ENCODE peak calls at places on chromosome 10, in seven cellular contexts. One of them, this sample, is unnamed.
A peak's percentile ranks its signal among the peaks of the same experiment; 100 is the strongest.

GRCh38 chr10:116747325-116747724 is 5.0 kb upstream of the HSPA12A start:
- DNase-seq in mucosa of gallbladder: no peak
- DNase-seq in Calu3: no peak
- DNase-seq in substantia nigra: no peak
- DNase-seq in NCI-H1092: no peak
- DNase-seq in cardiac fibroblast: no peak
- DNase-seq in EL: no peak
- DNase-seq in this sample: no peak

GRCh38 chr10:59508296-59508695 is 145.9 kb upstream of the FAM13C start:
- DNase-seq in mucosa of gallbladder: no peak
- DNase-seq in NCI-H1092: no peak
- DNase-seq in EL: no peak
- DNase-seq in substantia nigra: no peak
- DNase-seq in cardiac fibroblast: no peak
- DNase-seq in Calu3: peak; percentile 33
- DNase-seq in this sample: no peak

GRCh38 chr10:6877351-6878066 is 297.4 kb upstream of the PRKCQ start:
- DNase-seq in substantia nigra: no peak
- DNase-seq in cardiac fibroblast: no peak
- DNase-seq in NCI-H1092: no peak
- DNase-seq in EL: no peak
- DNase-seq in mucosa of gallbladder: no peak
- DNase-seq in Calu3: no peak
- DNase-seq in this sample: no peak

GRCh38 chr10:31536297-31536696 is 217.3 kb downstream of the ZEB1 start:
- DNase-seq in Calu3: no peak
- DNase-seq in mucosa of gallbladder: no peak
- DNase-seq in cardiac fibroblast: peak; percentile 25
- DNase-seq in NCI-H1092: no peak
- DNase-seq in substantia nigra: no peak
- DNase-seq in EL: no peak
- DNase-seq in this sample: peak; percentile 11

GRCh38 chr10:99854860-99855259 is 72.4 kb downstream of the ABCC2 start:
- DNase-seq in NCI-H1092: no peak
- DNase-seq in mucosa of gallbladder: peak; percentile 15
- DNase-seq in substantia nigra: no peak
- DNase-seq in cardiac fibroblast: peak; percentile 83
- DNase-seq in EL: peak; percentile 58
- DNase-seq in Calu3: no peak
- DNase-seq in this sample: peak; percentile 69

GRCh38 chr10:27355918-27356573 is 115.4 kb upstream of the ACBD5 start:
- DNase-seq in NCI-H1092: no peak
- DNase-seq in mucosa of gallbladder: no peak
- DNase-seq in cardiac fibroblast: no peak
- DNase-seq in Calu3: peak; percentile 32
- DNase-seq in substantia nigra: no peak
- DNase-seq in EL: no peak
- DNase-seq in this sample: no peak

GRCh38 chr10:34124522-34125035 is 690.5 kb downstream of the PARD3 start:
- DNase-seq in NCI-H1092: no peak
- DNase-seq in substantia nigra: no peak
- DNase-seq in Calu3: peak; percentile 81
- DNase-seq in cardiac fibroblast: peak; percentile 81
- DNase-seq in EL: peak; percentile 88
- DNase-seq in mucosa of gallbladder: peak; percentile 82
- DNase-seq in this sample: peak; percentile 40

GRCh38 chr10:32332299-32332750 is 14.6 kb downstream of the EPC1 start:
- DNase-seq in substantia nigra: no peak
- DNase-seq in NCI-H1092: no peak
- DNase-seq in mucosa of gallbladder: no peak
- DNase-seq in cardiac fibroblast: peak; percentile 50
- DNase-seq in Calu3: peak; percentile 13
- DNase-seq in EL: no peak
- DNase-seq in this sample: no peak

GRCh38 chr10:119357389-119358139 is 150.2 kb downstream of the GRK5 start:
- DNase-seq in mucosa of gallbladder: no peak
- DNase-seq in cardiac fibroblast: no peak
- DNase-seq in substantia nigra: no peak
- DNase-seq in EL: no peak
- DNase-seq in Calu3: no peak
- DNase-seq in NCI-H1092: no peak
- DNase-seq in this sample: no peak

GRCh38 chr10:113294868-113295267 is 258.0 kb upstream of the HABP2 start:
- DNase-seq in cardiac fibroblast: no peak
- DNase-seq in mucosa of gallbladder: no peak
- DNase-seq in EL: no peak
- DNase-seq in substantia nigra: peak; percentile 24
- DNase-seq in Calu3: no peak
- DNase-seq in NCI-H1092: no peak
- DNase-seq in this sample: no peak

GRCh38 chr10:9253121-9253520 is 1198.6 kb downstream of the GATA3 start:
- DNase-seq in substantia nigra: no peak
- DNase-seq in mucosa of gallbladder: no peak
- DNase-seq in cardiac fibroblast: peak; percentile 3
- DNase-seq in NCI-H1092: no peak
- DNase-seq in Calu3: no peak
- DNase-seq in EL: peak; percentile 50
- DNase-seq in this sample: no peak

GRCh38 chr10:24333736-24334135 is 124.8 kb downstream of the KIAA1217 start:
- DNase-seq in Calu3: no peak
- DNase-seq in cardiac fibroblast: peak; percentile 73
- DNase-seq in NCI-H1092: no peak
- DNase-seq in EL: peak; percentile 26
- DNase-seq in substantia nigra: no peak
- DNase-seq in mucosa of gallbladder: no peak
- DNase-seq in this sample: no peak

GRCh38 chr10:92238586-92239098 is 52.2 kb downstream of the CPEB3 start:
- DNase-seq in NCI-H1092: no peak
- DNase-seq in EL: peak; percentile 89
- DNase-seq in mucosa of gallbladder: peak; percentile 16
- DNase-seq in substantia nigra: no peak
- DNase-seq in Calu3: peak; percentile 7
- DNase-seq in cardiac fibroblast: peak; percentile 86
- DNase-seq in this sample: peak; percentile 74

GRCh38 chr10:17432738-17433137 is 21.7 kb downstream of the ST8SIA6 start:
- DNase-seq in mucosa of gallbladder: no peak
- DNase-seq in cardiac fibroblast: peak; percentile 62
- DNase-seq in Calu3: no peak
- DNase-seq in EL: no peak
- DNase-seq in NCI-H1092: no peak
- DNase-seq in substantia nigra: no peak
- DNase-seq in this sample: no peak

GRCh38 chr10:112678581-112678980 is 231.6 kb downstream of the VTI1A start:
- DNase-seq in cardiac fibroblast: no peak
- DNase-seq in NCI-H1092: no peak
- DNase-seq in substantia nigra: no peak
- DNase-seq in EL: no peak
- DNase-seq in Calu3: no peak
- DNase-seq in mucosa of gallbladder: no peak
- DNase-seq in this sample: no peak

GRCh38 chr10:84267503-84268126 is 22.8 kb downstream of the RGR start:
- DNase-seq in substantia nigra: no peak
- DNase-seq in Calu3: peak; percentile 56
- DNase-seq in cardiac fibroblast: peak; percentile 75
- DNase-seq in EL: peak; percentile 52
- DNase-seq in mucosa of gallbladder: no peak
- DNase-seq in NCI-H1092: no peak
- DNase-seq in this sample: peak; percentile 64

GRCh38 chr10:48476279-48476982 is 128.4 kb downstream of the ARHGAP22 start:
- DNase-seq in substantia nigra: no peak
- DNase-seq in Calu3: no peak
- DNase-seq in EL: no peak
- DNase-seq in mucosa of gallbladder: no peak
- DNase-seq in NCI-H1092: no peak
- DNase-seq in cardiac fibroblast: no peak
- DNase-seq in this sample: no peak

GRCh38 chr10:49661291-49661856 is 18.1 kb upstream of the C10orf53 start:
- DNase-seq in EL: no peak
- DNase-seq in substantia nigra: no peak
- DNase-seq in Calu3: no peak
- DNase-seq in cardiac fibroblast: no peak
- DNase-seq in mucosa of gallbladder: no peak
- DNase-seq in NCI-H1092: no peak
- DNase-seq in this sample: no peak

GRCh38 chr10:75355706-75356105 is 45.9 kb downstream of the ZNF503 start:
- DNase-seq in EL: peak; percentile 27
- DNase-seq in cardiac fibroblast: peak; percentile 4
- DNase-seq in mucosa of gallbladder: no peak
- DNase-seq in substantia nigra: no peak
- DNase-seq in Calu3: no peak
- DNase-seq in NCI-H1092: no peak
- DNase-seq in this sample: no peak

GRCh38 chr10:119650062-119650461 is 1.1 kb upstream of the BAG3 start:
- DNase-seq in mucosa of gallbladder: no peak
- DNase-seq in cardiac fibroblast: no peak
- DNase-seq in EL: no peak
- DNase-seq in Calu3: no peak
- DNase-seq in NCI-H1092: no peak
- DNase-seq in substantia nigra: no peak
- DNase-seq in this sample: no peak

GRCh38 chr10:31133628-31134302 is 102.1 kb upstream of the ZNF438 start:
- DNase-seq in cardiac fibroblast: peak; percentile 70
- DNase-seq in Calu3: peak; percentile 63
- DNase-seq in EL: peak; percentile 78
- DNase-seq in mucosa of gallbladder: peak; percentile 80
- DNase-seq in NCI-H1092: peak; percentile 67
- DNase-seq in substantia nigra: peak; percentile 85
- DNase-seq in this sample: peak; percentile 84

GRCh38 chr10:29736325-29737208 is 101.8 kb upstream of the SVIL start:
- DNase-seq in Calu3: peak; percentile 83
- DNase-seq in NCI-H1092: peak; percentile 20
- DNase-seq in substantia nigra: no peak
- DNase-seq in mucosa of gallbladder: peak; percentile 47
- DNase-seq in EL: peak; percentile 42
- DNase-seq in cardiac fibroblast: peak; percentile 45
- DNase-seq in this sample: peak; percentile 93

GRCh38 chr10:92989250-92989649 is 71.3 kb upstream of the CYP26C1 start:
- DNase-seq in EL: no peak
- DNase-seq in cardiac fibroblast: no peak
- DNase-seq in NCI-H1092: no peak
- DNase-seq in mucosa of gallbladder: no peak
- DNase-seq in substantia nigra: no peak
- DNase-seq in Calu3: no peak
- DNase-seq in this sample: no peak

GRCh38 chr10:106424076-106424475 is 740.4 kb downstream of the SORCS1 start:
- DNase-seq in mucosa of gallbladder: no peak
- DNase-seq in EL: peak; percentile 95
- DNase-seq in substantia nigra: no peak
- DNase-seq in Calu3: no peak
- DNase-seq in NCI-H1092: no peak
- DNase-seq in cardiac fibroblast: peak; percentile 99
- DNase-seq in this sample: no peak

GRCh38 chr10:112960151-112960681 is 10.2 kb downstream of the TCF7L2 start:
- DNase-seq in mucosa of gallbladder: no peak
- DNase-seq in substantia nigra: no peak
- DNase-seq in Calu3: no peak
- DNase-seq in NCI-H1092: no peak
- DNase-seq in EL: peak; percentile 66
- DNase-seq in cardiac fibroblast: no peak
- DNase-seq in this sample: no peak

GRCh38 chr10:78934499-78934898 is 134.3 kb upstream of the ZMIZ1 start:
- DNase-seq in mucosa of gallbladder: no peak
- DNase-seq in substantia nigra: no peak
- DNase-seq in Calu3: no peak
- DNase-seq in NCI-H1092: no peak
- DNase-seq in EL: peak; percentile 28
- DNase-seq in cardiac fibroblast: peak; percentile 21
- DNase-seq in this sample: no peak

GRCh38 chr10:101060951-101061813 is 607 bp upstream of the KAZALD1 start:
- DNase-seq in EL: peak; percentile 96
- DNase-seq in cardiac fibroblast: peak; percentile 94
- DNase-seq in Calu3: peak; percentile 93
- DNase-seq in mucosa of gallbladder: peak; percentile 93
- DNase-seq in substantia nigra: peak; percentile 84
- DNase-seq in NCI-H1092: peak; percentile 80
- DNase-seq in this sample: peak; percentile 99

GRCh38 chr10:133133471-133134231 is 26.4 kb upstream of the KNDC1 start:
- DNase-seq in NCI-H1092: no peak
- DNase-seq in cardiac fibroblast: no peak
- DNase-seq in Calu3: no peak
- DNase-seq in EL: no peak
- DNase-seq in substantia nigra: no peak
- DNase-seq in mucosa of gallbladder: no peak
- DNase-seq in this sample: no peak

GRCh38 chr10:97633921-97634320 is 621 bp upstream of the MORN4 start:
- DNase-seq in cardiac fibroblast: peak; percentile 34
- DNase-seq in substantia nigra: no peak
- DNase-seq in NCI-H1092: no peak
- DNase-seq in Calu3: peak; percentile 28
- DNase-seq in EL: peak; percentile 9
- DNase-seq in mucosa of gallbladder: no peak
- DNase-seq in this sample: no peak

GRCh38 chr10:8543361-8544056 is 489.0 kb downstream of the GATA3 start:
- DNase-seq in substantia nigra: no peak
- DNase-seq in cardiac fibroblast: no peak
- DNase-seq in EL: no peak
- DNase-seq in Calu3: peak; percentile 88
- DNase-seq in NCI-H1092: no peak
- DNase-seq in mucosa of gallbladder: peak; percentile 72
- DNase-seq in this sample: no peak

GRCh38 chr10:92177546-92177945 is 113.3 kb downstream of the CPEB3 start:
- DNase-seq in Calu3: no peak
- DNase-seq in substantia nigra: no peak
- DNase-seq in cardiac fibroblast: no peak
- DNase-seq in NCI-H1092: no peak
- DNase-seq in mucosa of gallbladder: no peak
- DNase-seq in EL: peak; percentile 11
- DNase-seq in this sample: no peak

GRCh38 chr10:3785849-3786290 is 861 bp upstream of the KLF6 start:
- DNase-seq in substantia nigra: no peak
- DNase-seq in Calu3: peak; percentile 55
- DNase-seq in EL: peak; percentile 45
- DNase-seq in mucosa of gallbladder: no peak
- DNase-seq in cardiac fibroblast: peak; percentile 67
- DNase-seq in NCI-H1092: no peak
- DNase-seq in this sample: no peak

GRCh38 chr10:105770813-105771212 is 1129.7 kb downstream of the SORCS3 start:
- DNase-seq in NCI-H1092: no peak
- DNase-seq in EL: no peak
- DNase-seq in cardiac fibroblast: no peak
- DNase-seq in substantia nigra: no peak
- DNase-seq in Calu3: no peak
- DNase-seq in mucosa of gallbladder: no peak
- DNase-seq in this sample: no peak

GRCh38 chr10:84114088-84114667 is 25.1 kb upstream of the GHITM start:
- DNase-seq in substantia nigra: no peak
- DNase-seq in cardiac fibroblast: peak; percentile 3
- DNase-seq in mucosa of gallbladder: no peak
- DNase-seq in EL: no peak
- DNase-seq in Calu3: no peak
- DNase-seq in NCI-H1092: no peak
- DNase-seq in this sample: no peak

GRCh38 chr10:106935978-106936451 is 228.5 kb downstream of the SORCS1 start:
- DNase-seq in NCI-H1092: no peak
- DNase-seq in mucosa of gallbladder: no peak
- DNase-seq in EL: no peak
- DNase-seq in Calu3: no peak
- DNase-seq in cardiac fibroblast: no peak
- DNase-seq in substantia nigra: no peak
- DNase-seq in this sample: no peak

GRCh38 chr10:52740913-52741675 is 31.5 kb downstream of the MBL2 start:
- DNase-seq in cardiac fibroblast: peak; percentile 46
- DNase-seq in EL: peak; percentile 43
- DNase-seq in Calu3: peak; percentile 53
- DNase-seq in NCI-H1092: no peak
- DNase-seq in substantia nigra: no peak
- DNase-seq in mucosa of gallbladder: peak; percentile 22
- DNase-seq in this sample: peak; percentile 22

GRCh38 chr10:23079700-23080099 is 15.7 kb upstream of the MSRB2 start:
- DNase-seq in mucosa of gallbladder: no peak
- DNase-seq in cardiac fibroblast: no peak
- DNase-seq in NCI-H1092: no peak
- DNase-seq in substantia nigra: no peak
- DNase-seq in Calu3: no peak
- DNase-seq in EL: no peak
- DNase-seq in this sample: no peak

GRCh38 chr10:126387041-126387908 is 1.0 kb downstream of the ADAM12 start:
- DNase-seq in substantia nigra: peak; percentile 6
- DNase-seq in NCI-H1092: no peak
- DNase-seq in mucosa of gallbladder: peak; percentile 45
- DNase-seq in EL: peak; percentile 80
- DNase-seq in Calu3: peak; percentile 31
- DNase-seq in cardiac fibroblast: peak; percentile 83
- DNase-seq in this sample: peak; percentile 83